ENCODE peak calls at places on chromosomes 4 and X, in nine cellular contexts. Y, R, G, Z, D, O, H, B and L are unnamed samples.

GRCh38 chr4:7985891-7986441 is 46.3 kb upstream of the AFAP1 start:
- DNase-seq in D (no peak), Y (no peak), O (no peak), B (no peak), R (no peak), G (no peak), Z (no peak), H (no peak), L (no peak)

GRCh38 chr4:44313702-44314101 is 134.9 kb downstream of the KCTD8 start:
- DNase-seq in R (no peak), G (no peak), H (no peak), D (no peak), Y (no peak), O (no peak), B (no peak), Z (no peak), L (no peak)

GRCh38 chr4:83170952-83171399 is 56.4 kb upstream of the PLAC8 start:
- DNase-seq in H (no peak), B (no peak), O (no peak), Y (no peak), G (no peak), R (peak), Z (no peak), D (no peak), L (no peak)

GRCh38 chr4:5999830-6000365 is 18.3 kb downstream of the C4orf50 start:
- DNase-seq in Z (no peak), O (no peak), Y (no peak), D (no peak), H (no peak), R (no peak), B (no peak), G (no peak), L (no peak)

GRCh38 chr4:96603635-96604034 is 763.7 kb downstream of the PDHA2 start:
- DNase-seq in Z (no peak), R (no peak), Y (no peak), H (no peak), G (no peak), O (no peak), B (no peak), D (no peak), L (no peak)

GRCh38 chrX:96102997-96103396 is 581.6 kb upstream of the DIAPH2 start:
- DNase-seq in G (no peak), B (no peak), Y (no peak), D (no peak), Z (no peak), O (no peak), H (no peak), R (no peak), L (no peak)

GRCh38 chrX:138875472-138875871 is 164.0 kb upstream of the FGF13 start:
- DNase-seq in Y (no peak), G (no peak), Z (peak), H (no peak), B (no peak), O (no peak), D (no peak), R (no peak), L (no peak)

GRCh38 chr4:81806485-81806884 is 334.8 kb upstream of the RASGEF1B start:
- DNase-seq in O (no peak), H (no peak), D (no peak), Z (no peak), G (no peak), R (no peak), B (no peak), Y (no peak), L (peak)

GRCh38 chr4:153518001-153518400 is 51.8 kb downstream of the TMEM131L start:
- DNase-seq in B (no peak), R (no peak), Y (no peak), Z (no peak), O (no peak), H (no peak), G (no peak), D (no peak), L (peak)

GRCh38 chr4:148786699-148787098 is 344.5 kb upstream of the NR3C2 start:
- DNase-seq in H (peak), R (no peak), G (no peak), B (no peak), D (no peak), Z (no peak), O (no peak), Y (no peak), L (no peak)

GRCh38 chrX:16433021-16433420 is 216.9 kb upstream of the S100G start:
- DNase-seq in O (no peak), B (no peak), Y (no peak), Z (no peak), G (no peak), R (peak), H (no peak), D (peak), L (no peak)

GRCh38 chr4:2947926-2948325 is 15.3 kb downstream of the NOP14 start:
- DNase-seq in D (no peak), R (no peak), Y (no peak), B (no peak), G (no peak), H (no peak), Z (no peak), O (no peak), L (no peak)

GRCh38 chr4:73856518-73856917 is 3.4 kb downstream of the PF4V1 start:
- DNase-seq in D (no peak), O (no peak), Z (peak), Y (peak), B (no peak), G (no peak), R (no peak), H (no peak), L (no peak)

GRCh38 chr4:54155936-54156335 is 56.0 kb downstream of the GSX2 start:
- DNase-seq in O (no peak), D (no peak), G (no peak), H (no peak), Z (no peak), Y (no peak), R (no peak), B (no peak), L (no peak)

GRCh38 chrX:25156323-25156722 is 140.6 kb upstream of the ARX start:
- DNase-seq in R (no peak), B (no peak), G (no peak), Y (peak), D (no peak), H (no peak), O (no peak), Z (no peak), L (no peak)

GRCh38 chr4:8158710-8159521 is at the start of gene ABLIM2:
- DNase-seq in Y (peak), R (peak), O (peak), B (peak), D (peak), G (peak), Z (peak), H (peak), L (peak)

GRCh38 chr4:39046243-39046642 is 14.0 kb upstream of the TMEM156 start:
- DNase-seq in H (no peak), Y (peak), Z (peak), O (no peak), D (no peak), B (peak), R (no peak), G (no peak), L (peak)

GRCh38 chrX:50081282-50081955 is 119.4 kb downstream of the AKAP4 start:
- DNase-seq in D (no peak), O (no peak), Y (peak), G (no peak), R (no peak), B (no peak), H (peak), Z (peak), L (peak)

GRCh38 chrX:10159069-10159468 is 2.3 kb downstream of the CLCN4 start:
- DNase-seq in D (no peak), O (no peak), G (no peak), B (no peak), R (no peak), Z (no peak), H (no peak), Y (no peak), L (peak)

GRCh38 chrX:122596998-122597397 is 587.1 kb upstream of the GRIA3 start:
- DNase-seq in R (no peak), D (no peak), B (no peak), O (no peak), H (no peak), G (no peak), Y (no peak), Z (no peak), L (no peak)

GRCh38 chrX:153405426-153405825 is 4.3 kb upstream of the PNMA6E start:
- DNase-seq in R (no peak), H (no peak), B (no peak), Y (no peak), D (no peak), G (no peak), Z (no peak), O (no peak), L (no peak)

GRCh38 chr4:158586881-158587280 is 65.2 kb downstream of the RXFP1 start:
- DNase-seq in B (no peak), R (no peak), D (no peak), O (no peak), Y (no peak), H (no peak), Z (no peak), G (no peak), L (no peak)

GRCh38 chrX:25427873-25428555 is 412.2 kb upstream of the ARX start:
- DNase-seq in D (no peak), B (no peak), O (no peak), R (no peak), G (no peak), Z (no peak), H (peak), Y (no peak), L (peak)

GRCh38 chr4:146124023-146124680 is 51.4 kb upstream of the LSM6 start:
- DNase-seq in R (peak), Y (peak), G (no peak), H (no peak), B (no peak), Z (peak), O (no peak), D (no peak), L (no peak)

GRCh38 chrX:15501506-15501905 is 899 bp downstream of the BMX start:
- DNase-seq in D (no peak), R (no peak), O (no peak), B (no peak), Z (no peak), G (no peak), H (no peak), Y (no peak), L (no peak)

GRCh38 chr4:159946983-159947645 is 844.2 kb downstream of the RAPGEF2 start:
- DNase-seq in H (peak), Z (peak), G (no peak), R (no peak), B (no peak), O (peak), D (peak), Y (peak), L (peak)

GRCh38 chr4:52588097-52588496 is 71.0 kb downstream of the USP46 start:
- DNase-seq in B (no peak), G (no peak), D (peak), R (peak), H (peak), Z (peak), O (no peak), Y (peak), L (peak)

GRCh38 chr4:17664755-17665154 is 50.3 kb downstream of the MED28 start:
- DNase-seq in G (no peak), B (no peak), D (no peak), Z (no peak), R (no peak), O (no peak), Y (no peak), H (no peak), L (peak)

GRCh38 chr4:168631241-168632151 is 134.6 kb downstream of the PALLD start:
- DNase-seq in Z (peak), O (no peak), H (peak), B (no peak), G (no peak), R (peak), Y (peak), D (no peak), L (no peak)